ENCODE peak calls at places on chromosomes 1 and 21, in four cellular contexts. H, D, X and A are unnamed samples. For H3K27me3 and H3K9me3, the result is how much of the 10 kb centered on the place peaks cover.

GRCh38 chr1:114231301-114231700 is 77.6 kb upstream of the SYT6 start:
- DNase-seq in H (no peak), D (no peak), X (no peak), A (no peak)

GRCh38 chr1:55050283-55050682 is 10.9 kb downstream of the PCSK9 start:
- DNase-seq in X (no peak), H (peak), D (peak), A (no peak)

GRCh38 chr1:93672069-93672468 is 9.6 kb downstream of the BCAR3 start:
- DNase-seq in X (no peak), H (no peak), D (peak), A (no peak)

GRCh38 chr1:206606867-206607266 is 5.4 kb downstream of the EIF2D start:
- DNase-seq in H (no peak), D (peak), X (no peak), A (no peak)

GRCh38 chr1:1839311-1839965 is 51.4 kb downstream of the GNB1 start:
- DNase-seq in D (no peak), H (peak), X (no peak), A (no peak)

GRCh38 chr1:200889571-200889970 is 5.1 kb upstream of the INAVA start:
- DNase-seq in X (no peak), D (no peak), H (no peak), A (no peak)

GRCh38 chr1:34166191-34167090 is 1.4 kb upstream of the CSMD2 start:
- DNase-seq in H (peak), D (peak), X (no peak), A (no peak)

GRCh38 chr1:80846966-80847365 is 953.8 kb upstream of the ADGRL2 start:
- DNase-seq in H (no peak), D (no peak), X (no peak), A (no peak)

GRCh38 chr1:58917436-58917835 is 133.6 kb upstream of the JUN start:
- DNase-seq in H (no peak), D (no peak), X (no peak), A (no peak)

DNA sequence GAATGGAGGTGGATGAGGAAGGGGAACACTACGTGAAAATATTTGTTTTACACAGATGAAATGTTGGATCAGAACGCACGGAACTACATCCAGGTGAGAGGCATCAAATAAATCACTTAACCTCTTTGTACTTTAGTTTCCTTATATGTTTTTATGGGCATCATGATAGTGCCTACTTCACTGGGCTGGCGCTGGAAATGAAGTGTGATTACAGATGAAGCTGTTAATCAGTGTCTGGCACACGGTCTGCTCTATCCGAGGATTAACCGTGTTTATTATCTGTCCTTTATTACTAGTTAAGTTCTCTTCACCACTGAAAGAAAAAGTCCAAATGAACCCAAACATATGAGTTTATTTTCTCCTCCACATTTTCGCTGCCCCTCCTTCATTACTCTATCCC is 96.0 kb upstream of the TRABD2B start:
- DNase-seq in D (no peak), H (no peak), X (no peak), A (no peak)
- H3K27me3 ChIP-seq in D (under half), H (under half), X (under half), A (under half)

GRCh38 chr1:100661176-100661575 is 58.4 kb upstream of the VCAM1 start:
- DNase-seq in H (no peak), X (no peak), D (no peak), A (no peak)
- H3K9me3 ChIP-seq in H (under half), X (under half), D (under half), A (under half)

DNA sequence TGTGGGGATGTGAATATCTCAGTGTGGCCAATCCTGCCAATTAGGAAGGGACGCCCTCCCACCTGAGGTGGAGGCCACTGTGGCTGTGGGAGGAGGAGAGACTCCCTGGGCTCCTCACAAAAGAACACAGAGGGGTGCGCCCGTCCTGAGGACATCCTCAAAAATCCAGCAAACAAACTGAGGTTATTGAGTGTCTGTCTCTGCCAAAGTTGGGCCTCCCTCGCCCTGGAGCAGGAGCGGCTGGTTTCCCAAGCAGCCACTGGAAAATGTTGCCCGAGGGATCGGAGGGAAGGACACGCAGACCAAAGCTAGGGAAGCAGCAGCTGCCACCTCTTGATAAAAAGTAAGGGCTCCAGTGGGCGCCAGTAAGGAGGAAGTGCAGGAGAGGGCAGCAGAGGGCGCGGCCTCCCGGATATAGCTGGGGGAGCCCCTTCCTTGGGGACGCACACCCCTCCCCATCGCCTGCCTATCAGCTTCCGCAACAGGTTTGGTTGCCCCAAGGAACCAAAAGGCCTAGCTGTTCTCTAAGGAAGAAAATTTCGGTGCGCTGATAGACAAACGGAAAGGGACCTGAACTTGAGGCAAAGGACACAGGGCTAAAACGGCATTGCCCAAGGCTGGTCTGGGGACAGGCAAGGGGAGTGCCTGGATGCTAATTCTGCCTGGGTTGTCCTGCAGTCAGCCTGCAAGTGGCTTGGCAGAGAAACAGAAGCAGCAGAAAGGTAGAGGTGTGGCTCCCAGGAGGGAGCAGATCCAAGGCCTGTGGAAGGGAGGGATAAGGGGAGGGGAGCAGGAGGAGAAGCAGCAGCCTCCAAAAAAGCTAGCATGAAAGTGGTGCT is 1.7 kb upstream of the GRIK3 start:
- DNase-seq in X (no peak), D (no peak), H (no peak), A (no peak)
- H3K27me3 ChIP-seq in X (under half), D (under half), H (under half), A (under half)

GRCh38 chr21:27764056-27764455 is 797.2 kb upstream of the ADAMTS5 start:
- DNase-seq in X (no peak), H (no peak), D (no peak), A (no peak)

GRCh38 chr21:27772816-27773215 is 805.9 kb upstream of the ADAMTS5 start:
- DNase-seq in H (no peak), D (no peak), X (no peak), A (no peak)

GRCh38 chr21:27771938-27772505 is 805.1 kb upstream of the ADAMTS5 start:
- DNase-seq in X (no peak), D (no peak), H (no peak), A (no peak)

DNA sequence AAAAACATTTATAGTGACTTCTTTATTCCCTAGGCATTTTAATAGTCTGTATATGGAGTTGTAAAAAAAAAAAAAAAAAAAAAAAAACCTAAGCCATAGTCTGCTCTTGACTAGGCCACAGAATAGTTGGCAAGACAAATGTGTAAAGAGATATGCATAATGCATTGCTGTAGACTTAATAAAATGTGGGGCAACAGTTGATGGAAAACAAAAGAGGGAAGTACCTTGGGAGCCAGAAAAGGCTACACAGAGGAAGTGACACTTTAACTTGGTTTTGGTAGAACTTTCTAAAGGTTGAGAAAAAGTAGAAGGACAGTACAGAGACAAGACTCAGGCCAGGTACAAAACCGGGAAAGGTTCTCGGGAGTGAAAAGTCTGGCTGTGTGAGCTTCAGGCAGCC is 802.9 kb upstream of the ADAMTS5 start:
- DNase-seq in X (no peak), H (no peak), D (no peak), A (no peak)
- H3K9me3 ChIP-seq in X (under half), H (under half), D (under half), A (under half)